ENCODE peak calls at places on chromosomes 16 and 17, in ten cellular contexts. W is lung, B is NB4, F is HepG2, S is HCT116, N is uterus, C is breast epithelium, E is GM23338, T is endothelial cell, O is GM13977. Z is an unnamed sample.

GRCh38 chr16:85448557-85449194 is 164.4 kb upstream of the GSE1 start:
- DNase-seq in S (no peak), F (peak; percentile 79), W (no peak), O (no peak), C (peak; percentile 78), E (no peak), N (peak; percentile 47), B (peak; percentile 41), T (no peak), Z (peak; percentile 57)

GRCh38 chr16:88309905-88310259 is 72.9 kb upstream of the ZNF469 start:
- DNase-seq in N (no peak), F (no peak), E (no peak), B (peak; percentile 13), T (no peak), C (no peak), W (no peak), O (no peak), S (no peak), Z (no peak)

GRCh38 chr17:30981531-30982519 is 11.0 kb downstream of the RNF135 start:
- DNase-seq in N (no peak), E (no peak), F (no peak), C (no peak), W (no peak), B (no peak), S (no peak), O (no peak), T (no peak), Z (no peak)

GRCh38 chr17:72380120-72380519 is 259.3 kb downstream of the SOX9 start:
- DNase-seq in B (no peak), E (no peak), S (no peak), T (no peak), N (no peak), O (no peak), F (no peak), W (no peak), C (no peak), Z (no peak)

GRCh38 chr16:69077251-69077650 is 28.2 kb upstream of the HAS3 start:
- DNase-seq in B (no peak), S (peak; percentile 87), E (no peak), O (no peak), C (no peak), N (no peak), T (no peak), F (no peak), W (no peak), Z (no peak)

GRCh38 chr17:8160741-8161221 is 2.0 kb downstream of the VAMP2 start:
- DNase-seq in C (no peak), N (no peak), B (no peak), F (no peak), S (no peak), T (no peak), W (no peak), E (no peak), O (no peak), Z (peak; percentile 60)

GRCh38 chr16:67672739-67673662 is 6.4 kb downstream of the C16orf86 start:
- DNase-seq in W (peak; percentile 70), N (peak; percentile 65), S (peak; percentile 42), T (peak; percentile 77), B (peak; percentile 75), E (peak; percentile 87), F (peak; percentile 72), C (peak; percentile 74), O (peak; percentile 88), Z (peak; percentile 71)

GRCh38 chr16:66894948-66895696 is 14.8 kb downstream of the PDP2 start:
- DNase-seq in N (peak; percentile 76), B (peak; percentile 82), S (peak; percentile 45), W (peak; percentile 72), F (peak; percentile 80), T (peak; percentile 66), E (peak; percentile 79), C (no peak), O (peak; percentile 75), Z (peak; percentile 77)

GRCh38 chr17:54906713-54907112 is 6.1 kb downstream of the TOM1L1 start:
- DNase-seq in N (no peak), S (no peak), B (no peak), E (no peak), O (no peak), F (no peak), C (no peak), T (no peak), W (no peak), Z (no peak)

GRCh38 chr16:30748634-30749445 is 615 bp downstream of the PHKG2 start:
- DNase-seq in E (peak; percentile 75), T (peak; percentile 56), B (peak; percentile 53), S (no peak), N (peak; percentile 47), O (peak; percentile 70), F (no peak), W (no peak), C (no peak), Z (peak; percentile 40)

GRCh38 chr16:63145411-63145810 is 1109.2 kb upstream of the CDH8 start:
- DNase-seq in E (no peak), F (no peak), W (no peak), S (no peak), T (no peak), B (no peak), N (no peak), C (no peak), O (no peak), Z (no peak)
- TF ChIP-seq CTCF in E (no peak), F (no peak), W (no peak), S (no peak), T (no peak), B (no peak), N (no peak), C (no peak), O (no peak), Z (no peak)

DNA sequence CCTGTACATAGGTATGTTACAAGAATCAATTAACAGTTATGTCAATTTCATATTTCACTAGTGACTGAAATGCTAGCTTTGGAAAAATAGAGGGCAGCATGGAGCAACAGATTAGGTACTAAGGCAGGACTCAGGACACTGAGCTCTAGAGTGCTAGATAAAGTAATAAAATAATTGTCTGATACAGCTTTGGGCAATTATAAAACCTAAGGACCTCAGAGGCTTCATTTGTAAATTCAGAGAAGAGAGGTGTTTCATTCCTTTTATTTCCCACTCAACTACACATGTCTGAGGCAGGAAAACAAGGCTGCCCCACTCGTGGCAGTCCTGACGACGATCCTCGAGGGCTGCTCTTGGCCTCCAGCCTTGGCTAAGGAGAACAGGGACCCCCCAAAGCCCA is 81.5 kb downstream of the CA4 start:
- DNase-seq in E (peak; percentile 30), O (peak; percentile 10), S (peak; percentile 10), C (no peak), T (no peak), W (no peak), F (peak; percentile 18), B (peak; percentile 42), N (no peak), Z (no peak)
- TF ChIP-seq CTCF in E (peak; percentile 56), O (peak; percentile 48), S (peak; percentile 52), C (no peak), T (no peak), W (no peak), F (peak; percentile 45), B (peak; percentile 18), N (no peak), Z (peak; percentile 20)

GRCh38 chr16:3480901-3481695 is 14.2 kb downstream of the C16orf90 start:
- DNase-seq in N (no peak), T (no peak), F (peak; percentile 64), C (no peak), S (no peak), E (peak; percentile 50), O (no peak), B (no peak), W (no peak), Z (no peak)
- TF ChIP-seq CTCF in N (no peak), T (no peak), F (peak; percentile 56), C (no peak), S (no peak), E (no peak), O (no peak), B (no peak), W (no peak), Z (no peak)

GRCh38 chr17:48559609-48560451 is 14.9 kb upstream of the HOXB2 start:
- DNase-seq in O (no peak), W (no peak), E (no peak), N (no peak), B (no peak), C (no peak), F (no peak), T (no peak), S (no peak), Z (no peak)
- TF ChIP-seq CTCF in O (no peak), W (no peak), E (no peak), N (no peak), B (no peak), C (no peak), F (no peak), T (no peak), S (no peak), Z (no peak)

GRCh38 chr17:34443832-34444469 is 80.9 kb upstream of the CCL1 start:
- DNase-seq in F (peak; percentile 9), E (peak; percentile 60), C (no peak), T (peak; percentile 53), B (peak; percentile 45), O (peak; percentile 29), W (no peak), S (no peak), N (no peak), Z (peak; percentile 14)
- TF ChIP-seq CTCF in F (peak; percentile 71), E (peak; percentile 85), C (no peak), T (no peak), B (peak; percentile 58), O (peak; percentile 30), W (no peak), S (peak; percentile 34), N (peak; percentile 11), Z (peak; percentile 40)

DNA sequence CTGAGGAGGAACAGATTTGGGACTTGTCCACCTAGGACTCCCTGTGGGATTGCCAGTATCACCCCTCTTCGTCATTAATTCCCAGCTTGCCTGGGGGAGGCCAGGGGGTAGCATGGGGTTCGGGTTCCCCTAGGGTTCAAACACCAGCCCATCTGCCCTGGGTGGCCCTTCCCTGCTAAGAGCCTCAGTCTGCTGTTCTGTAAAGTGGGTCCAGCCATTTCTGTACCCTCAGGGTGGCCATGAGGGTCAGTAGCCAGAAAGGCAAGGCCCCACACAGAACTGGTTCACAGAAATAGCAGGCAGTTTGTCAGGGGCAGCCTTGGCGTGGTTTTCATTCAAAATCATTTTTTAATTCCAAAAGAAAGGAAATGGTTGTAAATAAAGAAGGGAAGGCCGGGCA is 62.9 kb downstream of the RAI1 start:
- DNase-seq in W (no peak), B (no peak), C (no peak), S (no peak), N (no peak), E (no peak), O (no peak), T (no peak), F (no peak), Z (no peak)
- TF ChIP-seq CTCF in W (no peak), B (no peak), C (no peak), S (no peak), N (no peak), E (no peak), O (no peak), T (no peak), F (no peak), Z (no peak)

GRCh38 chr16:23124315-23124714 is 24.9 kb downstream of the USP31 start:
- DNase-seq in E (no peak), T (no peak), C (no peak), B (no peak), F (no peak), W (no peak), S (no peak), N (peak; percentile 47), O (no peak), Z (no peak)
- TF ChIP-seq CTCF in E (no peak), T (no peak), C (no peak), B (no peak), F (no peak), W (no peak), S (no peak), N (no peak), O (no peak), Z (no peak)

GRCh38 chr16:23728112-23728477 is 15.1 kb upstream of the ERN2 start:
- DNase-seq in N (no peak), F (no peak), O (no peak), S (no peak), W (no peak), E (no peak), B (no peak), T (no peak), C (no peak), Z (no peak)
- TF ChIP-seq CTCF in N (no peak), F (no peak), O (no peak), S (no peak), W (no peak), E (no peak), B (no peak), T (no peak), C (no peak), Z (no peak)

Z was measured in activated CD8-positive, alpha-beta T cell treated with anti-CD3 and anti-CD28 coated beads for 36 hours.